ENCODE peak calls at places on chromosomes 12 and 14, in nine cellular contexts. Z is SJSA1, R is PC-3, A is heart left ventricle, G is astrocyte, X is psoas muscle, B is DND-41, S is upper lobe of left lung, Y is aorta. D is an unnamed sample.

GRCh38 chr12:44709166-44709565 is 166.9 kb downstream of the NELL2 start:
- DNase-seq in S (no peak), R (peak; percentile 2), B (no peak), A (no peak), Y (peak; percentile 39), G (no peak), Z (no peak), X (no peak), D (no peak)

GRCh38 chr12:57632369-57632897 is 568 bp downstream of the B4GALNT1 start:
- DNase-seq in B (no peak), Z (no peak), R (peak; percentile 25), A (no peak), X (peak; percentile 71), S (no peak), G (no peak), Y (no peak), D (peak; percentile 17)

GRCh38 chr12:91958816-91959215 is 186.8 kb downstream of the BTG1 start:
- DNase-seq in Y (no peak), A (no peak), X (no peak), G (peak; percentile 80), R (peak; percentile 51), Z (peak; percentile 25), B (no peak), S (no peak), D (no peak)

GRCh38 chr12:113152835-113153814 is 3.6 kb downstream of the CFAP73 start:
- DNase-seq in S (peak; percentile 65), X (peak; percentile 75), A (peak; percentile 59), Y (peak; percentile 85), B (peak; percentile 75), G (peak; percentile 56), Z (peak; percentile 41), R (peak; percentile 88), D (peak; percentile 63)

GRCh38 chr12:79936670-79937069 is 1.8 kb upstream of the PPP1R12A start:
- DNase-seq in Z (no peak), Y (no peak), A (no peak), X (no peak), G (no peak), S (no peak), R (no peak), B (no peak), D (no peak)

GRCh38 chr12:25594376-25594775 is 41.3 kb upstream of the LMNTD1 start:
- DNase-seq in B (no peak), G (no peak), Y (no peak), Z (no peak), A (no peak), S (no peak), X (no peak), R (no peak), D (no peak)

GRCh38 chr12:68460236-68460635 is 128.1 kb upstream of the MDM1 start:
- DNase-seq in S (no peak), R (no peak), X (no peak), Z (no peak), Y (no peak), A (no peak), G (no peak), B (no peak), D (no peak)

GRCh38 chr14:94548999-94549985 is 11.9 kb upstream of the SERPINA4 start:
- DNase-seq in R (peak; percentile 54), A (peak; percentile 29), B (peak; percentile 68), G (peak; percentile 18), X (peak; percentile 62), Z (peak; percentile 50), S (peak; percentile 39), Y (peak; percentile 87), D (peak; percentile 63)

GRCh38 chr12:120358412-120359158 is 10.4 kb downstream of the MSI1 start:
- DNase-seq in A (no peak), Z (no peak), B (no peak), R (no peak), S (no peak), G (no peak), X (no peak), Y (no peak), D (no peak)

GRCh38 chr12:56634242-56634836 is 4.2 kb upstream of the BAZ2A start:
- DNase-seq in Y (no peak), Z (peak; percentile 27), X (no peak), R (peak; percentile 65), S (peak; percentile 92), B (peak; percentile 57), A (peak; percentile 30), G (no peak), D (peak; percentile 76)

GRCh38 chr12:49187184-49187583 is 1.7 kb downstream of the TUBA1A start:
- DNase-seq in A (peak; percentile 69), G (peak; percentile 53), Y (no peak), B (no peak), S (no peak), R (no peak), X (peak; percentile 54), Z (no peak), D (peak; percentile 51)

GRCh38 chr12:124917135-124917840 is 2.8 kb upstream of the UBC start:
- DNase-seq in X (peak; percentile 99), Z (peak; percentile 99), G (peak; percentile 100), S (peak; percentile 98), B (peak; percentile 98), R (peak; percentile 100), A (peak; percentile 98), Y (peak; percentile 97), D (peak; percentile 96)

GRCh38 chr12:114186241-114187002 is 219.5 kb downstream of the TBX5 start:
- DNase-seq in R (no peak), G (no peak), A (no peak), Z (no peak), X (no peak), Y (no peak), B (no peak), S (no peak), D (no peak)

GRCh38 chr14:56195727-56196126 is 77.5 kb downstream of the PELI2 start:
- DNase-seq in Y (no peak), R (peak; percentile 61), G (peak; percentile 77), Z (peak; percentile 23), X (no peak), B (peak; percentile 94), A (peak; percentile 28), S (no peak), D (no peak)

GRCh38 chr14:90615444-90616095 is 200.7 kb downstream of the TTC7B start:
- DNase-seq in R (no peak), Y (no peak), X (no peak), S (no peak), G (no peak), A (peak; percentile 57), Z (no peak), B (no peak), D (no peak)

GRCh38 chr12:127052491-127053232 is 1214.3 kb upstream of the TMEM132C start:
- DNase-seq in R (peak; percentile 99), B (no peak), A (no peak), G (peak; percentile 73), S (no peak), Z (peak; percentile 6), Y (no peak), X (no peak), D (no peak)

GRCh38 chr14:52299692-52300278 is 14.3 kb upstream of the PTGER2 start:
- DNase-seq in A (no peak), B (peak; percentile 33), Z (peak; percentile 19), X (no peak), Y (no peak), S (no peak), G (peak; percentile 44), R (peak; percentile 80), D (no peak)

GRCh38 chr12:121404734-121405133 is 4.8 kb downstream of the RNF34 start:
- DNase-seq in B (no peak), A (no peak), X (no peak), Z (no peak), Y (no peak), S (no peak), R (peak; percentile 35), G (no peak), D (peak; percentile 67)

GRCh38 chr14:103016594-103016993 is 40.8 kb downstream of the CDC42BPB start:
- DNase-seq in Z (no peak), R (no peak), A (no peak), X (no peak), B (no peak), Y (no peak), G (no peak), S (no peak), D (peak; percentile 37)

DNA sequence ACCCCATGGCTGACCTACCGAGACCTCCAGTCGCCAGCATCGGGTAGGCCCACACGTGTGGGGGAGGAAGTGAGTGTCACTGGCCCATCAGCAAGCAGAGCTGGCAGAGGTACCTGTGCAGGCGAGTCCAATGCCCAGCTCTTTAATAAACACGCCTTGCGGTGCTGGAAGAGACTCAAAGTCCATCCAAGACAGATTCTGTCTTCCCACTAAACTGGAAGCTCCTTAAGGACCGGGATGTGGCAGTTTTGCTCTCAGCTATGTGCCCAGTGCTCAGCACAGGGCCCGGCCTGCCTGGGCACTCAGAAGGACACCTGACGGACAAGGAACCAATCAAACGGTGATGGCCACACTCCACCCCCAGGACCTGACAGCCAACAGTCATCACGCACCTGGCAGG is 65.0 kb downstream of the ITPK1 start:
- DNase-seq in S (no peak), B (no peak), Y (no peak), Z (no peak), A (no peak), G (no peak), R (no peak), X (no peak), D (no peak)
- H3K27ac ChIP-seq in S (no peak overlapping the region), B (no peak overlapping the region), Y (no peak overlapping the region), Z (no peak overlapping the region), A (no peak overlapping the region), G (no peak overlapping the region), R (no peak overlapping the region), X (no peak overlapping the region), D (no peak overlapping the region)

GRCh38 chr12:117643971-117644370 is 282.5 kb upstream of the NOS1 start:
- DNase-seq in Z (no peak), S (no peak), G (no peak), R (no peak), A (no peak), Y (no peak), X (no peak), B (no peak), D (no peak)
- H3K4me1 ChIP-seq in Z (no peaks in the 10 kb centered on the region), S (no peaks in the 10 kb centered on the region), G (no peaks in the 10 kb centered on the region), R (no peaks in the 10 kb centered on the region), A (no peaks in the 10 kb centered on the region), Y (no peaks in the 10 kb centered on the region), X (no peaks in the 10 kb centered on the region), B (no peaks in the 10 kb centered on the region), D (no peaks in the 10 kb centered on the region)

GRCh38 chr14:85535316-85535715 is 5.4 kb downstream of the FLRT2 start:
- DNase-seq in A (no peak), G (no peak), S (no peak), Z (no peak), X (no peak), R (no peak), B (no peak), Y (no peak), D (no peak)
- H3K27ac ChIP-seq in A (no peak overlapping the region), G (no peak overlapping the region), S (no peak overlapping the region), Z (no peak overlapping the region), X (peak overlapping the region; percentile 83), R (no peak overlapping the region), B (no peak overlapping the region), Y (no peak overlapping the region), D (peak overlapping the region; percentile 33)

GRCh38 chr12:111448831-111449790 is 43.4 kb downstream of the SH2B3 start:
- DNase-seq in X (no peak), B (peak; percentile 6), A (no peak), Y (no peak), S (no peak), Z (no peak), R (no peak), G (no peak), D (peak; percentile 13)
- H3K4me1 ChIP-seq in X (peaks cover 60% of the 10 kb centered on the region), B (no peaks in the 10 kb centered on the region), A (peaks cover 76% of the 10 kb centered on the region), Y (no peaks in the 10 kb centered on the region), S (peaks cover 50% of the 10 kb centered on the region), Z (no peaks in the 10 kb centered on the region), R (no peaks in the 10 kb centered on the region), G (peaks cover 24% of the 10 kb centered on the region), D (no peaks in the 10 kb centered on the region)

D was measured in breast epithelium.